ENCODE peak calls at places on chromosomes 5 and 9, in eight cellular contexts. S is thyroid gland; Y is thoracic aorta; C is Peyer's patch; T is mucosa of descending colon; A is A549; P is CD8-positive, alpha-beta T cell; Q is MM.1S. N is an unnamed sample. For H3K4me1, the result is how much of the 10 kb centered on the place peaks cover.

GRCh38 chr5:172285226-172286143 is 1.9 kb upstream of the UBTD2 start:
- DNase-seq in Q (no peak), S (no peak), A (no peak), T (no peak), C (no peak), Y (no peak), P (no peak), N (no peak)

GRCh38 chr5:78881884-78882283 is 103.2 kb downstream of the ARSB start:
- DNase-seq in S (no peak), Q (no peak), P (no peak), Y (no peak), T (no peak), C (no peak), A (no peak), N (no peak)

GRCh38 chr9:109652112-109652511 is 127.9 kb upstream of the PALM2AKAP2 start:
- DNase-seq in A (no peak), Y (no peak), Q (no peak), C (no peak), S (no peak), T (no peak), P (no peak), N (no peak)

GRCh38 chr9:27162045-27162444 is 53.0 kb downstream of the TEK start:
- DNase-seq in C (no peak), P (no peak), S (no peak), T (no peak), Y (no peak), Q (no peak), A (no peak), N (no peak)

GRCh38 chr5:64347308-64347707 is 158.5 kb upstream of the RGS7BP start:
- DNase-seq in C (no peak), Q (no peak), P (no peak), T (no peak), Y (no peak), S (no peak), A (no peak), N (no peak)

GRCh38 chr9:35211854-35212253 is 50.0 kb downstream of the UNC13B start:
- DNase-seq in C (no peak), P (no peak), A (no peak), Y (no peak), T (no peak), Q (no peak), S (no peak), N (no peak)

GRCh38 chr5:108109059-108109458 is 272.8 kb downstream of the FBXL17 start:
- DNase-seq in A (no peak), S (no peak), C (no peak), Q (no peak), T (no peak), P (no peak), Y (no peak), N (no peak)

GRCh38 chr5:172695431-172696054 is 54.5 kb downstream of the NEURL1B start:
- DNase-seq in P (no peak), A (no peak), Y (no peak), T (no peak), S (no peak), Q (no peak), C (no peak), N (no peak)

GRCh38 chr5:61313960-61314681 is 17.9 kb upstream of the ZSWIM6 start:
- DNase-seq in S (no peak), Q (no peak), A (peak), C (no peak), P (no peak), T (no peak), Y (peak), N (no peak)

GRCh38 chr9:78280982-78281668 is 15.8 kb upstream of the PSAT1 start:
- DNase-seq in C (no peak), Q (no peak), T (peak), P (no peak), Y (no peak), A (no peak), S (peak), N (peak)

GRCh38 chr5:59791602-59792001 is 101.9 kb downstream of the PDE4D start:
- DNase-seq in Y (no peak), S (no peak), A (peak), T (no peak), C (no peak), P (no peak), Q (no peak), N (no peak)

GRCh38 chr5:95619518-95620029 is 313 bp upstream of the GPR150 start:
- DNase-seq in C (no peak), T (peak), P (no peak), A (no peak), Y (no peak), S (no peak), Q (no peak), N (no peak)

GRCh38 chr9:128636024-128636390 is 20.6 kb downstream of the DYNC2I2 start:
- DNase-seq in S (peak), A (peak), Q (no peak), T (peak), C (peak), Y (no peak), P (no peak), N (peak)

GRCh38 chr5:17256171-17256570 is 38.7 kb downstream of the BASP1 start:
- DNase-seq in S (no peak), Y (no peak), P (no peak), Q (no peak), A (no peak), T (no peak), C (no peak), N (no peak)
- H3K4me1 ChIP-seq in S (under half), Y (under half), P (under half), Q (under half), A (half or more), T (under half), C (under half), N (half or more)

GRCh38 chr9:121280715-121281613 is 13.0 kb downstream of the GSN start:
- DNase-seq in A (no peak), Y (no peak), C (no peak), T (no peak), Q (no peak), S (no peak), P (no peak), N (no peak)
- H3K4me1 ChIP-seq in A (half or more), Y (half or more), C (under half), T (half or more), Q (under half), S (half or more), P (under half), N (half or more)

DNA sequence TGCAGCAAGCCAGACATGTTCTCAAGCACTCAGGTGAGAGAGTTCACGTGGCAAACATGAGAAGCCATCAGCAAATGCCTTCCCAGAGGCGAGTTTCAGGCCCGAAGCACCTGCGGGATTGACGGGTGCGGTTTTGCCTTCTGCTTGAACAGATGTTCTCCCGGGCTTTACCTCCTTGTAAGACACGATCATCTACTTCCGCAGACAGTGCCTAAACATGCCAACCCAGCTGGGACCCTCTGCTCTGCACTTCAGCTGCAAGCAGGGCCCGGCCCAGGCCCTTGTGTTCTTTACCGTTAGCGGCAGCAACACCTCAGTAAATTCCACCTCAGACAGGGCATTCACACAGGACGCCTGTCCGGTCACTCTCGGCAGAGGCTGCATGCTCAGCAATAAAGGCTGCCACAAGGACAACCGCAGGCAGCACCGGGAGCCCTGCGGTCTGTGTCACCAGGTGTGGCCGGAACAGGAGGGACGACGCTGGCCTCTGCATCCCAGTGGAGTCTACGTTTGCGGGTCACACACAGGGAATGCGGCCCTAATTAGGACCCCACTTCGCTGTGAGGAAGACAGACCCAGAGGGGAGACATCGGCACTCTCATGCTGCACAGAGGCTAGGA is 139.6 kb downstream of the ROR2 start:
- DNase-seq in S (no peak), P (no peak), Q (no peak), Y (no peak), C (no peak), A (no peak), T (no peak), N (no peak)
- H3K4me1 ChIP-seq in S (under half), P (under half), Q (under half), Y (under half), C (under half), A (under half), T (under half), N (under half)

GRCh38 chr9:136582977-136583735 is 37.3 kb upstream of the NOTCH1 start:
- DNase-seq in T (no peak), A (no peak), C (no peak), P (no peak), Q (no peak), S (no peak), Y (no peak), N (peak)
- H3K4me1 ChIP-seq in T (under half), A (under half), C (under half), P (under half), Q (under half), S (under half), Y (under half), N (under half)

GRCh38 chr9:130782883-130783537 is 52.0 kb upstream of the ABL1 start:
- DNase-seq in P (no peak), T (no peak), S (no peak), C (no peak), A (no peak), Q (no peak), Y (no peak), N (no peak)
- H3K4me1 ChIP-seq in P (under half), T (under half), S (under half), C (under half), A (under half), Q (under half), Y (half or more), N (under half)

GRCh38 chr5:116531635-116532034 is 43.0 kb downstream of the SEMA6A start:
- DNase-seq in C (no peak), Q (no peak), T (no peak), P (no peak), Y (no peak), S (no peak), A (no peak), N (no peak)
- H3K4me1 ChIP-seq in C (under half), Q (under half), T (under half), P (under half), Y (under half), S (under half), A (under half), N (under half)

GRCh38 chr9:70485273-70485858 is 70.9 kb upstream of the KLF9 start:
- DNase-seq in C (no peak), A (no peak), S (no peak), Q (no peak), P (no peak), Y (no peak), T (no peak), N (no peak)
- H3K4me1 ChIP-seq in C (under half), A (under half), S (under half), Q (under half), P (under half), Y (half or more), T (under half), N (half or more)